ENCODE peak calls at places on chromosomes 6 and 20, in six cellular contexts. H is dorsolateral prefrontal cortex; T is aorta; R is AG09309; A is mesendoderm; X is CD8-positive, alpha-beta T cell. W is an unnamed sample.

GRCh38 chr6:42383421-42384208 is 68.1 kb downstream of the TRERF1 start:
- DNase-seq in A (no peak), T (no peak), H (no peak), X (no peak), R (no peak), W (no peak)

GRCh38 chr6:170358496-170358895 is 51.9 kb downstream of the FAM120B start:
- DNase-seq in A (no peak), T (no peak), R (no peak), H (no peak), X (no peak), W (no peak)

GRCh38 chr6:162369091-162369490 is 358.5 kb downstream of the PRKN start:
- DNase-seq in A (no peak), R (no peak), T (no peak), H (no peak), X (no peak), W (no peak)

GRCh38 chr6:51934098-51934497 is 153.3 kb downstream of the PKHD1 start:
- DNase-seq in X (no peak), H (no peak), R (no peak), A (peak; percentile 86), T (no peak), W (no peak)

GRCh38 chr20:20568604-20569205 is 143.7 kb downstream of the RALGAPA2 start:
- DNase-seq in A (peak; percentile 35), R (peak; percentile 10), H (peak; percentile 30), T (no peak), X (no peak), W (no peak)

GRCh38 chr6:77015350-77015749 is 447.9 kb downstream of the HTR1B start:
- DNase-seq in H (no peak), A (peak; percentile 13), R (peak; percentile 5), T (no peak), X (no peak), W (no peak)

GRCh38 chr6:135323202-135323668 is 142.1 kb downstream of the MYB start:
- DNase-seq in A (peak; percentile 96), H (no peak), T (no peak), X (no peak), R (no peak), W (no peak)

GRCh38 chr6:103183831-103184411 is 1675.8 kb downstream of the HACE1 start:
- DNase-seq in R (no peak), X (no peak), A (peak; percentile 28), T (no peak), H (no peak), W (no peak)

GRCh38 chr6:77368660-77369313 is 94.5 kb downstream of the HTR1B start:
- DNase-seq in X (no peak), T (peak; percentile 73), H (no peak), R (no peak), A (peak; percentile 68), W (no peak)

GRCh38 chr20:1629321-1629720 is 9.5 kb upstream of the SIRPB1 start:
- DNase-seq in A (no peak), H (no peak), T (no peak), R (no peak), X (no peak), W (no peak)

GRCh38 chr6:7008451-7008988 is 99.2 kb upstream of the RREB1 start:
- DNase-seq in A (peak; percentile 73), R (no peak), H (no peak), X (no peak), T (no peak), W (no peak)

GRCh38 chr6:129212081-129212480 is 329.1 kb downstream of the LAMA2 start:
- DNase-seq in R (peak; percentile 82), A (no peak), X (no peak), T (no peak), H (no peak), W (no peak)

GRCh38 chr6:67411036-67411435 is 1224.0 kb upstream of the ADGRB3 start:
- DNase-seq in R (no peak), H (no peak), A (no peak), X (no peak), T (no peak), W (no peak)

GRCh38 chr20:52830598-52830997 is 141.6 kb upstream of the TSHZ2 start:
- DNase-seq in T (no peak), A (no peak), X (no peak), H (no peak), R (no peak), W (no peak)

GRCh38 chr6:34568829-34569228 is 12.7 kb upstream of the SPDEF start:
- DNase-seq in X (no peak), T (no peak), R (no peak), A (no peak), H (no peak), W (no peak)

GRCh38 chr20:22322513-22322912 is 261.9 kb downstream of the FOXA2 start:
- DNase-seq in R (no peak), X (no peak), A (no peak), H (no peak), T (no peak), W (no peak)

GRCh38 chr20:37699202-37699601 is 5.4 kb downstream of the CTNNBL1 start:
- DNase-seq in T (no peak), R (no peak), A (no peak), H (no peak), X (no peak), W (no peak)

GRCh38 chr20:43925786-43926185 is 11.1 kb downstream of the TOX2 start:
- DNase-seq in T (peak; percentile 71), X (peak; percentile 53), A (no peak), H (no peak), R (no peak), W (no peak)

GRCh38 chr6:87907521-87907920 is 140.1 kb upstream of the SPACA1 start:
- DNase-seq in X (no peak), A (no peak), T (no peak), R (peak; percentile 49), H (no peak), W (no peak)

GRCh38 chr6:52712136-52712535 is 41.2 kb downstream of the TMEM14A start:
- DNase-seq in T (no peak), X (no peak), A (no peak), H (no peak), R (no peak), W (no peak)

GRCh38 chr6:147930743-147931142 is 411.9 kb upstream of the SASH1 start:
- DNase-seq in X (no peak), A (peak; percentile 27), T (no peak), H (no peak), R (no peak), W (no peak)

GRCh38 chr20:47204008-47204745 is 152.3 kb downstream of the ZMYND8 start:
- DNase-seq in H (no peak), T (no peak), X (no peak), A (peak; percentile 35), R (no peak), W (no peak)

GRCh38 chr6:44925100-44925739 is 402.9 kb upstream of the RUNX2 start:
- DNase-seq in X (peak; percentile 63), R (no peak), A (peak; percentile 95), H (no peak), T (no peak), W (no peak)

GRCh38 chr20:63968136-63968927 is 1.4 kb downstream of the ZNF512B start:
- DNase-seq in H (no peak), A (no peak), R (no peak), X (no peak), T (peak; percentile 71), W (no peak)

GRCh38 chr6:111950661-111951426 is 77.6 kb upstream of the FYN start:
- DNase-seq in X (no peak), T (peak; percentile 55), H (no peak), R (no peak), A (no peak), W (no peak)

GRCh38 chr6:99905209-99906106 is 88.6 kb downstream of the MCHR2 start:
- DNase-seq in R (peak; percentile 40), H (no peak), X (no peak), T (no peak), A (peak; percentile 71), W (no peak)

GRCh38 chr6:144295981-144296767 is 11.0 kb downstream of the UTRN start:
- DNase-seq in H (no peak), R (no peak), X (no peak), T (no peak), A (no peak), W (no peak)

GRCh38 chr6:155274533-155274932 is 10.7 kb downstream of the CLDN20 start:
- DNase-seq in H (no peak), R (no peak), T (no peak), X (no peak), A (no peak), W (no peak)

GRCh38 chr6:99393698-99394531 is at the start of gene COQ3:
- DNase-seq in A (peak; percentile 95), H (peak; percentile 58), R (peak; percentile 24), X (peak; percentile 65), T (peak; percentile 91), W (peak; percentile 75)

DNA sequence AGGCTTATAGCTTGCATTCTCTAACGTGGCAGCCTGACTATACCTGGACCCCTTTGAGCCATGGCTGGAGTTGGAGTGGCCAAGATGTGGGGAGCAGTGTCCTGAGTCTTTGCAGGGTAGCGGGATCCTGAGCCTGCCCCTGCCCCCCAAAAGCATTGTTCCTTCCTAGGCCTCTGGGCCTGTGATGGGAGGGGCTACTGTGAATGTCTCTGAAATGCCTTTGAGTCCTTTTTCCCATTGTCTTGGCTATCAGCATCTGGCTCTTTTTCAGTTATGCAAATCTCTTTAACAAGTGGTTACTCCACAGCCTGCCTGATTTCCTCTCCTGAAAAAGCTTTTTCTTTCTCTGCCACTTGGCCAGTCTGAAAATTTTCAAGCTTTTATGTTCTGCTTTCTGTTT is 17.0 kb upstream of the PRL start:
- DNase-seq in H (no peak), T (no peak), A (peak; percentile 28), R (no peak), X (no peak), W (no peak)
- H3K4me3 ChIP-seq in H (no peak overlapping the region), T (no peak overlapping the region), A (no peak overlapping the region), R (no peak overlapping the region), X (no peak overlapping the region), W (no peak overlapping the region)

GRCh38 chr6:108165714-108166663 is at the start of gene NR2E1:
- DNase-seq in X (no peak), A (no peak), T (no peak), H (peak; percentile 47), R (no peak), W (no peak)
- H3K4me3 ChIP-seq in X (no peak within 1 kb of the TSS), A (no peak within 1 kb of the TSS), T (peak within 1 kb of the TSS; percentile 5), H (peak within 1 kb of the TSS; percentile 48), R (no peak within 1 kb of the TSS), W (peak within 1 kb of the TSS; percentile 56)

GRCh38 chr6:28839443-28840120 is 84.2 kb downstream of the TRIM27 start:
- DNase-seq in T (no peak), H (no peak), R (no peak), X (no peak), A (no peak), W (no peak)
- H3K4me3 ChIP-seq in T (peak overlapping the region; percentile 39), H (peak overlapping the region; percentile 68), R (peak overlapping the region; percentile 87), X (peak overlapping the region; percentile 74), A (no peak overlapping the region), W (peak overlapping the region; percentile 77)

GRCh38 chr6:156794546-156794945 is 17.4 kb downstream of the ARID1B start:
- DNase-seq in T (no peak), A (no peak), R (no peak), X (no peak), H (no peak), W (no peak)

GRCh38 chr6:156789081-156789943 is 12.1 kb downstream of the ARID1B start:
- DNase-seq in H (no peak), T (no peak), A (no peak), X (no peak), R (no peak), W (no peak)

GRCh38 chr6:156793224-156793623 is 16.0 kb downstream of the ARID1B start:
- DNase-seq in H (no peak), A (no peak), T (no peak), X (no peak), R (no peak), W (no peak)

GRCh38 chr6:156790711-156791110 is 13.5 kb downstream of the ARID1B start:
- DNase-seq in X (no peak), T (no peak), R (no peak), A (no peak), H (no peak), W (no peak)

GRCh38 chr6:156791261-156791850 is 14.2 kb downstream of the ARID1B start:
- DNase-seq in X (peak; percentile 37), R (no peak), H (no peak), T (no peak), A (peak; percentile 42), W (no peak)
- H3K4me3 ChIP-seq in X (no peak overlapping the region), R (no peak overlapping the region), H (no peak overlapping the region), T (no peak overlapping the region), A (no peak overlapping the region), W (peak overlapping the region; percentile 42)

W was measured in coronary artery.